ENCODE peak calls at places on chromosomes 12 and 14, in four cellular contexts. F is GM23248, U is GM23338, A is K562. R is an unnamed sample.

GRCh38 chr14:39426605-39427004 is 5.6 kb downstream of the FBXO33 start:
- DNase-seq in U (peak), A (no peak), F (peak), R (no peak)

GRCh38 chr12:130026608-130027176 is 122.9 kb upstream of the TMEM132D start:
- DNase-seq in A (peak), U (peak), F (peak), R (no peak)

GRCh38 chr14:100438271-100438670 is 115.1 kb downstream of the SLC25A47 start:
- DNase-seq in A (no peak), F (no peak), U (no peak), R (no peak)

GRCh38 chr12:67807808-67808207 is 159.3 kb downstream of the DYRK2 start:
- DNase-seq in A (no peak), U (no peak), F (peak), R (no peak)

GRCh38 chr12:70367268-70368141 is 1.4 kb downstream of the KCNMB4 start:
- DNase-seq in F (peak), A (no peak), U (peak), R (no peak)

GRCh38 chr14:101102875-101103274 is 199.4 kb upstream of the RTL1 start:
- DNase-seq in A (no peak), F (no peak), U (no peak), R (no peak)

GRCh38 chr14:23094666-23095195 is at the start of gene ACIN1:
- DNase-seq in A (peak), U (no peak), F (peak), R (peak)

GRCh38 chr12:66074561-66074960 is 56.0 kb downstream of the LLPH start:
- DNase-seq in F (peak), A (no peak), U (no peak), R (no peak)

GRCh38 chr12:31362115-31362758 is 36.3 kb upstream of the SINHCAF start:
- DNase-seq in A (peak), U (peak), F (no peak), R (peak)

GRCh38 chr12:49880756-49881390 is 22.8 kb downstream of the FAIM2 start:
- DNase-seq in A (no peak), F (no peak), U (no peak), R (no peak)

GRCh38 chr14:91376547-91377477 is 40.8 kb downstream of the CCDC88C start:
- DNase-seq in F (no peak), A (no peak), U (no peak), R (no peak)

GRCh38 chr14:24058951-24059475 is 7.2 kb downstream of the CARMIL3 start:
- DNase-seq in A (no peak), U (peak), F (no peak), R (no peak)

GRCh38 chr12:63093711-63094110 is 57.3 kb downstream of the AVPR1A start:
- DNase-seq in A (no peak), U (no peak), F (no peak), R (no peak)

GRCh38 chr12:19428261-19428660 is 11.0 kb upstream of the AEBP2 start:
- DNase-seq in U (no peak), A (no peak), F (peak), R (peak)

GRCh38 chr12:131942671-131943070 is 7.1 kb upstream of the EP400 start:
- DNase-seq in U (no peak), F (no peak), A (no peak), R (no peak)

GRCh38 chr14:106459971-106460730 is 933.8 kb downstream of the TMEM121 start:
- DNase-seq in A (peak), U (peak), F (no peak), R (no peak)

GRCh38 chr14:24456980-24457379 is 14.4 kb upstream of the SDR39U1 start:
- DNase-seq in U (no peak), F (peak), A (no peak), R (no peak)

GRCh38 chr12:24256636-24257150 is 307.2 kb upstream of the SOX5 start:
- DNase-seq in U (peak), A (no peak), F (no peak), R (no peak)

GRCh38 chr12:107610030-107610859 is 75.4 kb upstream of the PWP1 start:
- DNase-seq in U (peak), F (peak), A (peak), R (no peak)

GRCh38 chr12:121610239-121611149 is 15.8 kb upstream of the ORAI1 start:
- DNase-seq in U (no peak), A (no peak), F (peak), R (no peak)

GRCh38 chr12:119372540-119372939 is 38.0 kb downstream of the CCDC60 start:
- DNase-seq in A (no peak), F (no peak), U (no peak), R (no peak)

GRCh38 chr14:100109594-100109955 is 44.4 kb downstream of the EVL start:
- DNase-seq in A (no peak), F (no peak), U (no peak), R (no peak)

GRCh38 chr12:6852651-6853354 is 853 bp downstream of the USP5 start:
- DNase-seq in A (peak), U (peak), F (peak), R (peak)

GRCh38 chr14:39025810-39026627 is 77.0 kb downstream of the SEC23A start:
- DNase-seq in F (peak), A (no peak), U (no peak), R (no peak)

GRCh38 chr12:125683748-125684381 is 618.6 kb downstream of the AACS start:
- DNase-seq in F (no peak), U (peak), A (no peak), R (no peak)

GRCh38 chr14:49484180-49484579 is 102.0 kb downstream of the RPS29 start:
- DNase-seq in F (no peak), U (no peak), A (no peak), R (no peak)

GRCh38 chr12:121839993-121840761 is 18.5 kb downstream of the HPD start:
- DNase-seq in A (no peak), U (no peak), F (no peak), R (no peak)

GRCh38 chr14:52977798-52978197 is 26.9 kb upstream of the FERMT2 start:
- DNase-seq in A (no peak), U (no peak), F (no peak), R (no peak)

GRCh38 chr14:52363001-52363704 is 49.0 kb downstream of the PTGER2 start:
- DNase-seq in A (no peak), U (no peak), F (no peak), R (no peak)

GRCh38 chr14:63867926-63868921 is 15.4 kb downstream of the SYNE2 start:
- DNase-seq in A (no peak), U (no peak), F (no peak), R (no peak)

GRCh38 chr12:89924191-89924590 is 215.6 kb upstream of the ATP2B1 start:
- DNase-seq in F (no peak), U (no peak), A (no peak), R (no peak)
- H3K4me2 ChIP-seq in F (no peak), U (no peak), A (no peak), R (no peak)

DNA sequence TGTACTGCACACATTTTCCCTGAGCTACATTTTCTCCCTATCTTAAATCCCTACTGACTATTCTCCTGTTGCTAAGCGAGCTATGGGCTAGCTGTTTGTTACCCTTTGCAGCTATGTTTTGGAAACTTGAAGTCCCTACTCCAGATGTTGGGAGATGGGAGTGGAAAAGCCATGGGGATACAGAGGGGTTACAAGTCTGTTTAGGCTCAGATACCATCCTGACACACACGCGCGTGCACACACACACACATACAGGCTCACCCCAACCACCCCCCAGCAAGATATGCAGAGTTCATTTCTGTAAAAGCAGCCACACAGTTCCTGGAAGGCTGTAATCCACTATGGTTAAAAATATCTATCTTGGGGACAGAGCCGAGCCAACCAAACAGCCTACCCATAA is 15.8 kb downstream of the ATP5MC2 start:
- DNase-seq in U (no peak), F (peak), A (no peak), R (no peak)
- H2AFZ ChIP-seq in U (no peak), F (peak), A (no peak), R (no peak)

GRCh38 chr14:64983439-64984310 is 3.0 kb upstream of the FNTB start:
- DNase-seq in A (peak), U (peak), F (peak), R (peak)
- H3K4me2 ChIP-seq in A (peak), U (peak), F (peak), R (peak)

GRCh38 chr14:77028384-77029246 is at the start of gene IRF2BPL:
- DNase-seq in F (peak), U (peak), A (peak), R (peak)
- H2AFZ ChIP-seq in F (peak), U (no peak), A (peak), R (peak)

DNA sequence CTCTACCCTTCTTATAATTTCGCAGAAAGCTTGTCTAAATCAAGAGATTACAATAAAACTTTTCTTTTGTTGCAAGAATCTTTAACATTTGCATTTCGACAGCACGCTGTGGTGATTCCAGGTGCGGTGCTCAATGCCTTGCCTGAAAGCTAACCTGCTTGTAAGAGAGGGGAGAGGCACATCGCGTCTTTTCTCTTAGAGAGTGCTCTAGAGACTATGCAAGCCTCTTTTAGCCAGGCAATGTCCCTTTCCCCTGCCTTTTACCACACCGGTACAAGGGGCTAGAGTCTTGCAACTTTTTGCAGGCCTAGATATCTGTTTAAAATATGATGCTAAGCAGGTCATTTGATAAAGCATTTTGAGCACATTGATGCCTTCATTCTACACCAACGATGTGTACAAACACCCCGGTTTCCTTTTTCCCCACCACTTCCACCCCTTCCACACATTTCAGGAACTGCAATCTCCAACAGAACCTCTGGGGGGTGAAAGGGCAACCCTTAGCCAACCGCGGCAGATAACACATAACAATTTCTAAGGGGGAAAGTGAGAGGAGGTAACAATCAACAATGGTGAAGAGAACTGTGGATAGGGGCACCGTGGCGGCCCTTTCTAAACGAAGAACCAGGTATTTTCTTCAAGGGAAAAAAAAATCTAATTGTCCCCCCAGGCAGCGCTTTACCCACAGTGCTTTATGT is 1.3 kb downstream of the KITLG start:
- DNase-seq in A (no peak), F (peak), U (peak), R (peak)
- H3K4me2 ChIP-seq in A (no peak), F (peak), U (peak), R (peak)

DNA sequence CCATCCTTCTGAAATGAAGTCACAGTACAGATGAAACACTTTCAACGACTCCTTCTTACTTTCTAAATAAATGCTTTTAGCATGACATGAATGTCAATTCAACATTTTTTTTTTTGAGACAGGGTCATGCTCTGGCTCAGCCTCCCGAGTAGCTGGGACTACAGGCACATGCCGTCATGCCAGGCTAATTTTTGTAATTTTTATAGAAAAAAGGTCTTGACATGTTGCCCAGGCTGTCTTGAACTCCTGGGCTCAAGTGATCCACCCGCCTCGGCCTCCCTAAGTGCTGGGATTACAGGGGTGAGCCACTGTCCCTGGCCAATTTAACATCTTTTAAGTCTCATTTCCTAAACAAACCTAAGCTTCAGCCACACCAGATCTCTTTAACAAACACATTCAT is 16.4 kb downstream of the GALNT6 start:
- DNase-seq in F (no peak), U (no peak), A (no peak), R (no peak)
- H2AFZ ChIP-seq in F (peak), U (no peak), A (no peak), R (no peak)

GRCh38 chr14:81303258-81303935 is 82.6 kb upstream of the GTF2A1 start:
- DNase-seq in F (no peak), U (no peak), A (peak), R (peak)
- H3K4me2 ChIP-seq in F (no peak), U (no peak), A (peak), R (peak)

DNA sequence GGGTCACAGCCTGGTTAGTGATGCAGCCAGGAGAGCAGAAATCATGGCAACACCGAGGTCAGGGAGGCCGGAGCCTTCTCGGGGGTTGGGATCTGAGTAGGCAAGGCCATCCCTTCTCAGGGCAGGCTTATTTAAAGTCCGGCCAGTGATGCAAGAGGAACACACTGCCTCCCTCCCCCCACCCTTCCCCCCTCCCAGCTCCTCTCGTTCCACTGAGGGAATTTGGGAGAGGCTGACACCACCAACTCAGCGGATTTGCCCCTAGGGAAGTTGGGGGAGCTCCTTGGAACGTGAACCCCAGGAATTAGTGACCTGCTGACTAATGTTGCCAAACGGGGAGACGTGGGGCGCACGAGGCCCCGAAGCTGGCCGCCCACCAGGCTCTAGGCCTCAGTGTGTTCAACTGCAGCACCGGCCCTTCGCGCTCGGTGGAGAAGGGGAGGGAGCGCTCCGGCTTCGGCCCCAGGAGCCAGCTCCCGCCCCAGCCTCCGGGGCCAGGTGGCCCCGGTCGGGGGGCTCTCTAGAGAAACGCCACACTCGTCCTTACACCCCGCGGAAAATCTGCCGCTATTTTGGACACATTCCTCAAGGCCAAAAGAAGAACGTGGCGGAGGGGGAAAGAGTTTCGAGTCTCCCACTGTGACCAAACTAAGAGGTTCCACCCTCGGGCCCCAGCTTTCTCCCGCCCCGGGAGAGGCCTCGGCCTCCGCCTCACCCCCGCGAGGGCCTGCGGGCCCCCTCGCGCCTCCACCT is 1.6 kb downstream of the CTDSP2 start:
- DNase-seq in U (peak), A (no peak), F (peak), R (peak)
- H2AFZ ChIP-seq in U (no peak), A (peak), F (no peak), R (peak)

R was measured in PC-9.